ENCODE peak calls at places on chromosomes 11 and 22, in seven cellular contexts. W is neuronal stem cell, R is IMR-90, X is H9, P is mesenchymal stem cell, C is H1, J is trophoblast cell. E is an unnamed sample.

GRCh38 chr11:32088117-32088941 is 2.5 kb upstream of the RCN1 start:
- DNase-seq in W (no peak), R (peak; percentile 91), X (no peak), P (peak; percentile 81), C (no peak), J (peak; percentile 75), E (peak; percentile 50)

GRCh38 chr11:122343247-122343646 is 227.2 kb upstream of the BLID start:
- DNase-seq in W (no peak), R (no peak), X (no peak), P (peak; percentile 7), C (no peak), J (no peak), E (no peak)

GRCh38 chr11:125371451-125371935 is 124.6 kb downstream of the FEZ1 start:
- DNase-seq in W (peak; percentile 79), R (no peak), X (peak; percentile 95), P (no peak), C (peak; percentile 88), J (no peak), E (peak; percentile 98)

GRCh38 chr22:23503142-23503541 is 76.9 kb downstream of the IGLL1 start:
- DNase-seq in W (no peak), R (no peak), X (no peak), P (no peak), C (no peak), J (no peak), E (no peak)

GRCh38 chr22:47621253-47621652 is 858.8 kb downstream of the TBC1D22A start:
- DNase-seq in W (no peak), R (no peak), X (no peak), P (no peak), C (no peak), J (no peak), E (no peak)

GRCh38 chr11:118522571-118523072 is 4.7 kb upstream of the TTC36 start:
- DNase-seq in W (no peak), R (peak; percentile 30), X (peak; percentile 62), P (peak; percentile 38), C (no peak), J (peak; percentile 31), E (peak; percentile 89)

GRCh38 chr11:14645985-14646900 is 2.6 kb downstream of the PDE3B start:
- DNase-seq in W (no peak), R (no peak), X (no peak), P (peak; percentile 16), C (no peak), J (no peak), E (no peak)

GRCh38 chr11:13831707-13832106 is 130.8 kb upstream of the SPON1 start:
- DNase-seq in W (no peak), R (no peak), X (no peak), P (no peak), C (no peak), J (no peak), E (no peak)

GRCh38 chr11:2298795-2299747 is 2.6 kb downstream of the C11orf21 start:
- DNase-seq in W (peak; percentile 36), R (no peak), X (peak; percentile 76), P (no peak), C (peak; percentile 68), J (peak; percentile 81), E (peak; percentile 61)

DNA sequence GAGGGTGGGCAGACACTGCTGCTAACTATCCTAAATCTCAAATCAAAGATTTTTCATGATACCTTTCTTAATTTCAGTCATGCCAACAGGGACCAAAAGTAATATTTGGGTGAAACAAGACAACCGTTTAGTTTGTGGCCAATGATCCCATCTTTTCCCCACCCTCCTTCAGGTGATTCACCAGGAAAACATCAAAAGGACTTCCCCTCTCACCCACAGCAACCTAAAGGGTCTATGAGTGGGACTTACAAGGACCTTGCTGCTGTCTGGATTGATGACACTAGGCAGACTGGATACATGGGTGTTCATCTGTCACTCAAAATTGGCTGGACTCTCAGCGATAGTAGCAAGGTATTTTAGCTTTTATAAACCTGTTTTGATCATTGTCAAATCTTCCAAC is 62.0 kb upstream of the ZC3H12C start:
- DNase-seq in W (no peak), R (peak; percentile 10), X (no peak), P (no peak), C (no peak), J (no peak), E (no peak)
- H2AK5ac ChIP-seq in W (no peak overlapping the region), R (no peak overlapping the region), X (no peak overlapping the region), P (no peak overlapping the region), C (no peak overlapping the region), J (no peak overlapping the region), E (no peak overlapping the region)

GRCh38 chr11:69423611-69424385 is 57.7 kb upstream of the LINC01488 start:
- DNase-seq in W (no peak), R (no peak), X (no peak), P (no peak), C (no peak), J (no peak), E (no peak)
- H2AK5ac ChIP-seq in W (no peak overlapping the region), R (peak overlapping the region; percentile 81), X (peak overlapping the region; percentile 38), P (peak overlapping the region; percentile 30), C (peak overlapping the region; percentile 19), J (peak overlapping the region; percentile 13), E (no peak overlapping the region)

GRCh38 chr11:102191832-102192231 is 81.6 kb downstream of the YAP1 start:
- DNase-seq in W (no peak), R (no peak), X (no peak), P (peak; percentile 68), C (no peak), J (no peak), E (no peak)
- H2AK5ac ChIP-seq in W (no peak overlapping the region), R (no peak overlapping the region), X (no peak overlapping the region), P (no peak overlapping the region), C (no peak overlapping the region), J (no peak overlapping the region), E (no peak overlapping the region)

GRCh38 chr22:22487869-22488597 is 20.5 kb downstream of the ZNF280B start:
- DNase-seq in W (no peak), R (no peak), X (no peak), P (no peak), C (no peak), J (peak; percentile 85), E (no peak)

GRCh38 chr22:22485524-22485923 is 23.0 kb downstream of the ZNF280B start:
- DNase-seq in W (no peak), R (no peak), X (no peak), P (no peak), C (no peak), J (no peak), E (no peak)

GRCh38 chr22:22487059-22487458 is 21.5 kb downstream of the ZNF280B start:
- DNase-seq in W (no peak), R (no peak), X (no peak), P (no peak), C (no peak), J (peak; percentile 60), E (no peak)

GRCh38 chr22:22486132-22486899 is 22.2 kb downstream of the ZNF280B start:
- DNase-seq in W (no peak), R (no peak), X (no peak), P (no peak), C (no peak), J (no peak), E (no peak)

DNA sequence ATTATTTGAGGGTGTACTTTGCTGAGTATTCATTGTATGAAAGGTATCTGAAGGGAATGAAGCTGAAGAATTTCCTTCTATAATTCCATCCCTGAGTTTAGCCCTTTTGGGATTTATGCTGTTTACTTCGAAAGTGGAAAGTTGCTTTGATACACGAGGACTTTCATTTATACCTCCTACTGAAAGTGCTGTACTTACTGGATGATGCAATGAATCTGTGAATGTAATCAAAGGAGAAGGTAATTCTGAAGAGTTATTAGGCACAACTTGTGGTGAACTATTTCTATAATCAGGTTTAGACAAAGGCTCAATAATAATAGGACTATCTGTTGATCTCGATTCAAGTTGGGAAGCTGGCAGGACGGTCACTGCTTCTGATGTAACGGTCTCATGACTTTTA is 19.8 kb downstream of the ZNF280B start:
- DNase-seq in W (no peak), R (no peak), X (no peak), P (no peak), C (no peak), J (no peak), E (no peak)
- H2AK5ac ChIP-seq in W (no peak overlapping the region), R (no peak overlapping the region), X (no peak overlapping the region), P (no peak overlapping the region), C (no peak overlapping the region), J (no peak overlapping the region), E (no peak overlapping the region)

DNA sequence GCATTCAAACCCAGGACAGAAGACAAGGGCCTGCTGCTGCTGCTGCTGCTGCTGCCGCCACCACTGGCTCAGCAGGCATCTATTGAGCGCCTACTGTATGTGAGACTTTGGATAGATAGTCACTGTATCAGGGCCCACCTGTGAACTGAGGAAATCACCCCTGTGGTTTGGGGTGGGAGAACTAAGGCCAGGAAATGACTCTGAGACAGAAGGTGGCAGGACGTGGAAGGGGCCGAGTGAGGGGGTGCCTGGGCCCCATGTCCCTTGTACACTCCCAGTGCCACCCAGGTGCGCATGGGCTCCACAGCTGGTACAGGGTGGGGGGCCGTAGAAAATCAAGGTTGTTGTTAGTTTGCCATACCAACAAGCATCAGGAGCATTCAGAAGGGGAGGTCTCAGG is 50.6 kb downstream of the ARHGAP8 start:
- DNase-seq in W (no peak), R (no peak), X (no peak), P (no peak), C (no peak), J (no peak), E (no peak)
- H2AK5ac ChIP-seq in W (peak overlapping the region; percentile 64), R (no peak overlapping the region), X (no peak overlapping the region), P (no peak overlapping the region), C (no peak overlapping the region), J (no peak overlapping the region), E (no peak overlapping the region)

GRCh38 chr22:41343717-41344116 is 38.0 kb upstream of the TEF start:
- DNase-seq in W (no peak), R (no peak), X (no peak), P (no peak), C (no peak), J (no peak), E (no peak)
- H2AK5ac ChIP-seq in W (no peak overlapping the region), R (no peak overlapping the region), X (no peak overlapping the region), P (no peak overlapping the region), C (no peak overlapping the region), J (no peak overlapping the region), E (no peak overlapping the region)

GRCh38 chr11:114344494-114344893 is 48.3 kb downstream of the NNMT start:
- DNase-seq in W (no peak), R (no peak), X (no peak), P (no peak), C (no peak), J (no peak), E (no peak)
- H2AK5ac ChIP-seq in W (no peak overlapping the region), R (no peak overlapping the region), X (no peak overlapping the region), P (no peak overlapping the region), C (no peak overlapping the region), J (no peak overlapping the region), E (no peak overlapping the region)